ENCODE peak calls at places on chromosomes 4 and X, in six cellular contexts. One of them, this sample, is unnamed.

GRCh38 chr4:38670939-38671593 is 7.1 kb downstream of the KLF3 start:
- DNase-seq in cortex of kidney: no peak
- DNase-seq in NCI-H345: no peak
- DNase-seq in NCI-H2029: peak; percentile 48
- DNase-seq in hypothalamus: no peak
- DNase-seq in HFFc6: no peak
- DNase-seq in this sample: no peak

GRCh38 chr4:7652451-7652871 is 217.7 kb upstream of the PSAPL1 start:
- DNase-seq in hypothalamus: no peak
- DNase-seq in NCI-H2029: no peak
- DNase-seq in HFFc6: no peak
- DNase-seq in NCI-H345: no peak
- DNase-seq in cortex of kidney: no peak
- DNase-seq in this sample: no peak

GRCh38 chr4:144291164-144291563 is 150.6 kb upstream of the GYPA start:
- DNase-seq in hypothalamus: no peak
- DNase-seq in NCI-H2029: no peak
- DNase-seq in cortex of kidney: no peak
- DNase-seq in HFFc6: no peak
- DNase-seq in NCI-H345: no peak
- DNase-seq in this sample: no peak

GRCh38 chrX:40248822-40249221 is 151.1 kb upstream of the BCOR start:
- DNase-seq in hypothalamus: no peak
- DNase-seq in HFFc6: no peak
- DNase-seq in cortex of kidney: no peak
- DNase-seq in NCI-H2029: no peak
- DNase-seq in NCI-H345: no peak
- DNase-seq in this sample: no peak

GRCh38 chr4:125115476-125115875 is 199.3 kb upstream of the FAT4 start:
- DNase-seq in hypothalamus: no peak
- DNase-seq in NCI-H345: no peak
- DNase-seq in NCI-H2029: no peak
- DNase-seq in cortex of kidney: no peak
- DNase-seq in HFFc6: peak; percentile 2
- DNase-seq in this sample: peak; percentile 10

GRCh38 chr4:8278421-8279287 is 9.1 kb downstream of the HTRA3 start:
- DNase-seq in HFFc6: peak; percentile 73
- DNase-seq in NCI-H345: no peak
- DNase-seq in hypothalamus: no peak
- DNase-seq in NCI-H2029: no peak
- DNase-seq in cortex of kidney: no peak
- DNase-seq in this sample: peak; percentile 85

GRCh38 chr4:68954126-68954525 is 2.5 kb upstream of the UGT2A3 start:
- DNase-seq in hypothalamus: no peak
- DNase-seq in HFFc6: no peak
- DNase-seq in NCI-H2029: no peak
- DNase-seq in NCI-H345: no peak
- DNase-seq in cortex of kidney: no peak
- DNase-seq in this sample: no peak

GRCh38 chr4:10096976-10097330 is 19.6 kb downstream of the WDR1 start:
- DNase-seq in hypothalamus: no peak
- DNase-seq in cortex of kidney: no peak
- DNase-seq in HFFc6: no peak
- DNase-seq in NCI-H2029: no peak
- DNase-seq in NCI-H345: no peak
- DNase-seq in this sample: no peak

GRCh38 chr4:128635141-128635911 is 174.2 kb upstream of the JADE1 start:
- DNase-seq in hypothalamus: peak; percentile 80
- DNase-seq in NCI-H2029: peak; percentile 74
- DNase-seq in HFFc6: no peak
- DNase-seq in NCI-H345: peak; percentile 78
- DNase-seq in cortex of kidney: no peak
- DNase-seq in this sample: no peak

GRCh38 chr4:100591156-100591876 is 73.5 kb upstream of the EMCN start:
- DNase-seq in hypothalamus: no peak
- DNase-seq in HFFc6: no peak
- DNase-seq in NCI-H2029: peak; percentile 66
- DNase-seq in NCI-H345: peak; percentile 62
- DNase-seq in cortex of kidney: no peak
- DNase-seq in this sample: no peak

GRCh38 chrX:121782544-121782943 is 735.1 kb downstream of the GLUD2 start:
- DNase-seq in HFFc6: no peak
- DNase-seq in NCI-H2029: no peak
- DNase-seq in cortex of kidney: no peak
- DNase-seq in NCI-H345: no peak
- DNase-seq in hypothalamus: no peak
- DNase-seq in this sample: no peak

GRCh38 chr4:127518022-127518421 is 114.7 kb upstream of the INTU start:
- DNase-seq in cortex of kidney: no peak
- DNase-seq in hypothalamus: no peak
- DNase-seq in NCI-H2029: no peak
- DNase-seq in HFFc6: no peak
- DNase-seq in NCI-H345: no peak
- DNase-seq in this sample: no peak

GRCh38 chr4:6342530-6343293 is 73.1 kb downstream of the WFS1 start:
- DNase-seq in NCI-H2029: peak; percentile 77
- DNase-seq in HFFc6: no peak
- DNase-seq in hypothalamus: peak; percentile 28
- DNase-seq in NCI-H345: peak; percentile 64
- DNase-seq in cortex of kidney: no peak
- DNase-seq in this sample: no peak

GRCh38 chrX:46710425-46710824 is 48.5 kb downstream of the SLC9A7 start:
- DNase-seq in HFFc6: peak; percentile 18
- DNase-seq in hypothalamus: no peak
- DNase-seq in NCI-H2029: no peak
- DNase-seq in cortex of kidney: no peak
- DNase-seq in NCI-H345: peak; percentile 59
- DNase-seq in this sample: peak; percentile 9

GRCh38 chr4:157004279-157005161 is 32.9 kb upstream of the PDGFC start:
- DNase-seq in NCI-H345: no peak
- DNase-seq in HFFc6: no peak
- DNase-seq in cortex of kidney: no peak
- DNase-seq in hypothalamus: no peak
- DNase-seq in NCI-H2029: no peak
- DNase-seq in this sample: no peak

GRCh38 chrX:124087000-124087746 is 125.7 kb downstream of the STAG2 start:
- DNase-seq in cortex of kidney: no peak
- DNase-seq in NCI-H345: no peak
- DNase-seq in hypothalamus: no peak
- DNase-seq in HFFc6: no peak
- DNase-seq in NCI-H2029: no peak
- DNase-seq in this sample: no peak

GRCh38 chr4:1232661-1233621 is 16.0 kb downstream of the CTBP1 start:
- DNase-seq in NCI-H345: no peak
- DNase-seq in cortex of kidney: no peak
- DNase-seq in HFFc6: no peak
- DNase-seq in NCI-H2029: no peak
- DNase-seq in hypothalamus: peak; percentile 43
- DNase-seq in this sample: no peak

GRCh38 chrX:139094671-139095592 is 383.4 kb upstream of the FGF13 start:
- DNase-seq in hypothalamus: no peak
- DNase-seq in cortex of kidney: no peak
- DNase-seq in NCI-H345: no peak
- DNase-seq in NCI-H2029: no peak
- DNase-seq in HFFc6: no peak
- DNase-seq in this sample: no peak

GRCh38 chr4:172546782-172547181 is 621.8 kb upstream of the GALNT7 start:
- DNase-seq in hypothalamus: no peak
- DNase-seq in HFFc6: no peak
- DNase-seq in NCI-H345: peak; percentile 65
- DNase-seq in cortex of kidney: no peak
- DNase-seq in NCI-H2029: no peak
- DNase-seq in this sample: no peak

GRCh38 chr4:106289737-106290136 is 26.3 kb downstream of the TBCK start:
- DNase-seq in HFFc6: no peak
- DNase-seq in hypothalamus: no peak
- DNase-seq in NCI-H2029: no peak
- DNase-seq in NCI-H345: no peak
- DNase-seq in cortex of kidney: no peak
- DNase-seq in this sample: no peak

GRCh38 chr4:38605794-38606586 is 58.0 kb upstream of the KLF3 start:
- DNase-seq in HFFc6: no peak
- DNase-seq in NCI-H345: peak; percentile 61
- DNase-seq in NCI-H2029: peak; percentile 96
- DNase-seq in hypothalamus: no peak
- DNase-seq in cortex of kidney: no peak
- DNase-seq in this sample: no peak

GRCh38 chrX:107825698-107826285 is at the start of gene MID2:
- DNase-seq in HFFc6: peak; percentile 33
- DNase-seq in NCI-H345: peak; percentile 59
- DNase-seq in NCI-H2029: peak; percentile 31
- DNase-seq in hypothalamus: peak; percentile 12
- DNase-seq in cortex of kidney: no peak
- DNase-seq in this sample: peak; percentile 16

GRCh38 chrX:72105436-72105835 is 26.3 kb downstream of the RTL5 start:
- DNase-seq in HFFc6: no peak
- DNase-seq in NCI-H2029: no peak
- DNase-seq in NCI-H345: no peak
- DNase-seq in cortex of kidney: no peak
- DNase-seq in hypothalamus: no peak
- DNase-seq in this sample: no peak

GRCh38 chrX:16559206-16559619 is 90.7 kb upstream of the S100G start:
- DNase-seq in HFFc6: peak; percentile 21
- DNase-seq in NCI-H345: no peak
- DNase-seq in NCI-H2029: no peak
- DNase-seq in hypothalamus: no peak
- DNase-seq in cortex of kidney: no peak
- DNase-seq in this sample: peak; percentile 66

GRCh38 chr4:58456727-58457384 is 1346.7 kb upstream of the IGFBP7 start:
- DNase-seq in NCI-H345: no peak
- DNase-seq in hypothalamus: no peak
- DNase-seq in HFFc6: no peak
- DNase-seq in cortex of kidney: no peak
- DNase-seq in NCI-H2029: no peak
- DNase-seq in this sample: no peak

GRCh38 chr4:3676196-3676595 is 90.0 kb upstream of the ADRA2C start:
- DNase-seq in hypothalamus: no peak
- DNase-seq in NCI-H2029: no peak
- DNase-seq in HFFc6: no peak
- DNase-seq in NCI-H345: no peak
- DNase-seq in cortex of kidney: no peak
- DNase-seq in this sample: no peak

GRCh38 chr4:141684785-141685184 is 48.4 kb downstream of the IL15 start:
- DNase-seq in NCI-H345: no peak
- DNase-seq in hypothalamus: no peak
- DNase-seq in NCI-H2029: no peak
- DNase-seq in HFFc6: no peak
- DNase-seq in cortex of kidney: no peak
- DNase-seq in this sample: no peak

GRCh38 chr4:156830356-156830755 is 141.2 kb downstream of the PDGFC start:
- DNase-seq in NCI-H345: no peak
- DNase-seq in HFFc6: peak; percentile 88
- DNase-seq in NCI-H2029: no peak
- DNase-seq in hypothalamus: no peak
- DNase-seq in cortex of kidney: no peak
- DNase-seq in this sample: peak; percentile 75

GRCh38 chr4:159446266-159446976 is 343.5 kb downstream of the RAPGEF2 start:
- DNase-seq in NCI-H345: peak; percentile 49
- DNase-seq in hypothalamus: peak; percentile 20
- DNase-seq in cortex of kidney: no peak
- DNase-seq in NCI-H2029: peak; percentile 18
- DNase-seq in HFFc6: peak; percentile 76
- DNase-seq in this sample: peak; percentile 75